ENCODE peak calls at places on chromosomes 7 and 10, in eight cellular contexts. D is caudate nucleus, C is T1000, M is cardiac fibroblast, P is MCF 10A, K is fibroblast of pulmonary artery, S is upper lobe of right lung, V is EL. R is an unnamed sample.

GRCh38 chr10:90269699-90270098 is 568.3 kb downstream of the KIF20B start:
- DNase-seq in D (no peak), C (no peak), M (no peak), P (no peak), K (no peak), S (no peak), V (no peak), R (no peak)

GRCh38 chr10:31014146-31014880 is 17.4 kb downstream of the ZNF438 start:
- DNase-seq in D (no peak), C (no peak), M (no peak), P (no peak), K (no peak), S (no peak), V (no peak), R (no peak)

GRCh38 chr7:106452031-106452851 is 167.5 kb upstream of the NAMPT start:
- DNase-seq in D (no peak), C (no peak), M (no peak), P (no peak), K (no peak), S (no peak), V (no peak), R (no peak)

GRCh38 chr7:120979765-120980499 is 8.6 kb upstream of the CPED1 start:
- DNase-seq in D (no peak), C (no peak), M (peak), P (no peak), K (no peak), S (no peak), V (peak), R (no peak)

GRCh38 chr7:132181371-132181770 is 394.9 kb downstream of the PLXNA4 start:
- DNase-seq in D (no peak), C (no peak), M (no peak), P (no peak), K (no peak), S (no peak), V (no peak), R (no peak)

GRCh38 chr10:26367771-26368170 is 70.4 kb upstream of the APBB1IP start:
- DNase-seq in D (no peak), C (peak), M (peak), P (peak), K (peak), S (peak), V (peak), R (peak)

GRCh38 chr10:17179002-17179401 is 22.5 kb downstream of the TRDMT1 start:
- DNase-seq in D (no peak), C (no peak), M (peak), P (peak), K (peak), S (no peak), V (peak), R (no peak)

GRCh38 chr7:96982586-96982985 is 22.8 kb upstream of the DLX6 start:
- DNase-seq in D (no peak), C (no peak), M (no peak), P (no peak), K (no peak), S (no peak), V (no peak), R (no peak)

GRCh38 chr10:13396369-13396768 is 48.3 kb upstream of the SEPHS1 start:
- DNase-seq in D (no peak), C (no peak), M (no peak), P (no peak), K (no peak), S (no peak), V (no peak), R (no peak)

GRCh38 chr10:125953778-125954385 is 57.5 kb downstream of the FANK1 start:
- DNase-seq in D (no peak), C (no peak), M (no peak), P (no peak), K (no peak), S (no peak), V (no peak), R (no peak)

GRCh38 chr10:100327007-100327700 is 2.9 kb downstream of the PKD2L1 start:
- DNase-seq in D (no peak), C (no peak), M (no peak), P (no peak), K (no peak), S (no peak), V (no peak), R (no peak)

GRCh38 chr10:76509501-76509900 is 1078.1 kb downstream of the LRMDA start:
- DNase-seq in D (no peak), C (no peak), M (peak), P (no peak), K (peak), S (no peak), V (no peak), R (no peak)

GRCh38 chr10:103278862-103279298 is 1.9 kb downstream of the INA start:
- DNase-seq in D (no peak), C (peak), M (peak), P (peak), K (peak), S (peak), V (peak), R (peak)

R was measured in Calu3.